ENCODE peak calls at places on chromosomes 16 and 17, in seven cellular contexts. One of them, this sample, is unnamed.
A peak's percentile ranks its signal among the peaks of the same experiment; 100 is the strongest.

GRCh38 chr17:77186141-77186604 is 45.4 kb downstream of the SEC14L1 start:
- DNase-seq in MCF 10A: no peak
- DNase-seq in stimulated activated CD8-positive, alpha-beta memory T cell treated with anti-CD3 and anti-CD28 coated beads, Interleukin-4, amount 100 ng/mL, for 1 hour: no peak
- DNase-seq in fibroblast of lung: no peak
- DNase-seq in GM03348: no peak
- DNase-seq in RWPE1: no peak
- DNase-seq in stimulated activated CD4-positive, alpha-beta T cell treated with anti-CD3 and anti-CD28 coated beads, Interleukin-1b, Interleukin-23, amount 100 ng/mL, for 24 hours: no peak
- DNase-seq in this sample: no peak

GRCh38 chr16:85231959-85232358 is 119.7 kb upstream of the CIBAR2 start:
- DNase-seq in fibroblast of lung: no peak
- DNase-seq in GM03348: peak; percentile 75
- DNase-seq in stimulated activated CD8-positive, alpha-beta memory T cell treated with anti-CD3 and anti-CD28 coated beads, Interleukin-4, amount 100 ng/mL, for 1 hour: no peak
- DNase-seq in RWPE1: no peak
- DNase-seq in stimulated activated CD4-positive, alpha-beta T cell treated with anti-CD3 and anti-CD28 coated beads, Interleukin-1b, Interleukin-23, amount 100 ng/mL, for 24 hours: no peak
- DNase-seq in MCF 10A: no peak
- DNase-seq in this sample: peak; percentile 50

GRCh38 chr17:44323359-44324091 is 1.1 kb downstream of the SLC25A39 start:
- DNase-seq in RWPE1: no peak
- DNase-seq in stimulated activated CD8-positive, alpha-beta memory T cell treated with anti-CD3 and anti-CD28 coated beads, Interleukin-4, amount 100 ng/mL, for 1 hour: no peak
- DNase-seq in fibroblast of lung: no peak
- DNase-seq in stimulated activated CD4-positive, alpha-beta T cell treated with anti-CD3 and anti-CD28 coated beads, Interleukin-1b, Interleukin-23, amount 100 ng/mL, for 24 hours: no peak
- DNase-seq in GM03348: no peak
- DNase-seq in MCF 10A: no peak
- DNase-seq in this sample: no peak

GRCh38 chr17:61984826-61985225 is 57.0 kb upstream of the INTS2 start:
- DNase-seq in MCF 10A: no peak
- DNase-seq in stimulated activated CD8-positive, alpha-beta memory T cell treated with anti-CD3 and anti-CD28 coated beads, Interleukin-4, amount 100 ng/mL, for 1 hour: no peak
- DNase-seq in GM03348: no peak
- DNase-seq in stimulated activated CD4-positive, alpha-beta T cell treated with anti-CD3 and anti-CD28 coated beads, Interleukin-1b, Interleukin-23, amount 100 ng/mL, for 24 hours: no peak
- DNase-seq in fibroblast of lung: no peak
- DNase-seq in RWPE1: no peak
- DNase-seq in this sample: no peak

GRCh38 chr16:35795361-35796029 is 2336.1 kb downstream of the TP53TG3F start:
- DNase-seq in MCF 10A: no peak
- DNase-seq in GM03348: no peak
- DNase-seq in fibroblast of lung: no peak
- DNase-seq in stimulated activated CD8-positive, alpha-beta memory T cell treated with anti-CD3 and anti-CD28 coated beads, Interleukin-4, amount 100 ng/mL, for 1 hour: no peak
- DNase-seq in RWPE1: no peak
- DNase-seq in stimulated activated CD4-positive, alpha-beta T cell treated with anti-CD3 and anti-CD28 coated beads, Interleukin-1b, Interleukin-23, amount 100 ng/mL, for 24 hours: no peak
- DNase-seq in this sample: no peak

GRCh38 chr17:47704116-47704515 is 10.2 kb downstream of the TBKBP1 start:
- DNase-seq in GM03348: no peak
- DNase-seq in stimulated activated CD8-positive, alpha-beta memory T cell treated with anti-CD3 and anti-CD28 coated beads, Interleukin-4, amount 100 ng/mL, for 1 hour: no peak
- DNase-seq in RWPE1: no peak
- DNase-seq in stimulated activated CD4-positive, alpha-beta T cell treated with anti-CD3 and anti-CD28 coated beads, Interleukin-1b, Interleukin-23, amount 100 ng/mL, for 24 hours: no peak
- DNase-seq in MCF 10A: no peak
- DNase-seq in fibroblast of lung: no peak
- DNase-seq in this sample: no peak

GRCh38 chr16:19883296-19883951 is 1.2 kb downstream of the GPRC5B start:
- DNase-seq in GM03348: no peak
- DNase-seq in stimulated activated CD4-positive, alpha-beta T cell treated with anti-CD3 and anti-CD28 coated beads, Interleukin-1b, Interleukin-23, amount 100 ng/mL, for 24 hours: no peak
- DNase-seq in MCF 10A: no peak
- DNase-seq in RWPE1: no peak
- DNase-seq in stimulated activated CD8-positive, alpha-beta memory T cell treated with anti-CD3 and anti-CD28 coated beads, Interleukin-4, amount 100 ng/mL, for 1 hour: no peak
- DNase-seq in fibroblast of lung: peak; percentile 25
- DNase-seq in this sample: peak; percentile 17

GRCh38 chr17:1252203-1252608 is 18.0 kb upstream of the BHLHA9 start:
- DNase-seq in stimulated activated CD8-positive, alpha-beta memory T cell treated with anti-CD3 and anti-CD28 coated beads, Interleukin-4, amount 100 ng/mL, for 1 hour: no peak
- DNase-seq in GM03348: peak; percentile 60
- DNase-seq in MCF 10A: no peak
- DNase-seq in RWPE1: no peak
- DNase-seq in stimulated activated CD4-positive, alpha-beta T cell treated with anti-CD3 and anti-CD28 coated beads, Interleukin-1b, Interleukin-23, amount 100 ng/mL, for 24 hours: no peak
- DNase-seq in fibroblast of lung: peak; percentile 52
- DNase-seq in this sample: no peak

GRCh38 chr17:6166492-6167179 is 96.5 kb downstream of the WSCD1 start:
- DNase-seq in RWPE1: no peak
- DNase-seq in GM03348: no peak
- DNase-seq in stimulated activated CD8-positive, alpha-beta memory T cell treated with anti-CD3 and anti-CD28 coated beads, Interleukin-4, amount 100 ng/mL, for 1 hour: no peak
- DNase-seq in fibroblast of lung: no peak
- DNase-seq in MCF 10A: no peak
- DNase-seq in stimulated activated CD4-positive, alpha-beta T cell treated with anti-CD3 and anti-CD28 coated beads, Interleukin-1b, Interleukin-23, amount 100 ng/mL, for 24 hours: no peak
- DNase-seq in this sample: no peak

GRCh38 chr16:27945233-27945975 is 118.1 kb downstream of the GSG1L start:
- DNase-seq in stimulated activated CD4-positive, alpha-beta T cell treated with anti-CD3 and anti-CD28 coated beads, Interleukin-1b, Interleukin-23, amount 100 ng/mL, for 24 hours: no peak
- DNase-seq in RWPE1: no peak
- DNase-seq in stimulated activated CD8-positive, alpha-beta memory T cell treated with anti-CD3 and anti-CD28 coated beads, Interleukin-4, amount 100 ng/mL, for 1 hour: no peak
- DNase-seq in GM03348: no peak
- DNase-seq in MCF 10A: no peak
- DNase-seq in fibroblast of lung: no peak
- DNase-seq in this sample: no peak

GRCh38 chr17:69175812-69176517 is 34.3 kb upstream of the ABCA6 start:
- DNase-seq in GM03348: peak; percentile 36
- DNase-seq in fibroblast of lung: peak; percentile 91
- DNase-seq in stimulated activated CD8-positive, alpha-beta memory T cell treated with anti-CD3 and anti-CD28 coated beads, Interleukin-4, amount 100 ng/mL, for 1 hour: no peak
- DNase-seq in RWPE1: peak; percentile 58
- DNase-seq in stimulated activated CD4-positive, alpha-beta T cell treated with anti-CD3 and anti-CD28 coated beads, Interleukin-1b, Interleukin-23, amount 100 ng/mL, for 24 hours: no peak
- DNase-seq in MCF 10A: peak; percentile 93
- DNase-seq in this sample: peak; percentile 73

GRCh38 chr17:81899514-81900166 is 2.4 kb upstream of the NPB start:
- DNase-seq in stimulated activated CD8-positive, alpha-beta memory T cell treated with anti-CD3 and anti-CD28 coated beads, Interleukin-4, amount 100 ng/mL, for 1 hour: no peak
- DNase-seq in RWPE1: no peak
- DNase-seq in GM03348: no peak
- DNase-seq in fibroblast of lung: no peak
- DNase-seq in MCF 10A: no peak
- DNase-seq in stimulated activated CD4-positive, alpha-beta T cell treated with anti-CD3 and anti-CD28 coated beads, Interleukin-1b, Interleukin-23, amount 100 ng/mL, for 24 hours: no peak
- DNase-seq in this sample: no peak

GRCh38 chr16:81478876-81479496 is 34.4 kb downstream of the CMIP start:
- DNase-seq in MCF 10A: no peak
- DNase-seq in stimulated activated CD4-positive, alpha-beta T cell treated with anti-CD3 and anti-CD28 coated beads, Interleukin-1b, Interleukin-23, amount 100 ng/mL, for 24 hours: no peak
- DNase-seq in stimulated activated CD8-positive, alpha-beta memory T cell treated with anti-CD3 and anti-CD28 coated beads, Interleukin-4, amount 100 ng/mL, for 1 hour: no peak
- DNase-seq in RWPE1: no peak
- DNase-seq in GM03348: no peak
- DNase-seq in fibroblast of lung: no peak
- DNase-seq in this sample: no peak

GRCh38 chr17:27473748-27474609 is 17.7 kb downstream of the KSR1 start:
- DNase-seq in stimulated activated CD4-positive, alpha-beta T cell treated with anti-CD3 and anti-CD28 coated beads, Interleukin-1b, Interleukin-23, amount 100 ng/mL, for 24 hours: peak; percentile 80
- DNase-seq in GM03348: no peak
- DNase-seq in stimulated activated CD8-positive, alpha-beta memory T cell treated with anti-CD3 and anti-CD28 coated beads, Interleukin-4, amount 100 ng/mL, for 1 hour: peak; percentile 49
- DNase-seq in fibroblast of lung: no peak
- DNase-seq in RWPE1: no peak
- DNase-seq in MCF 10A: no peak
- DNase-seq in this sample: no peak

GRCh38 chr17:70896843-70897242 is 727.5 kb downstream of the KCNJ2 start:
- DNase-seq in fibroblast of lung: no peak
- DNase-seq in stimulated activated CD4-positive, alpha-beta T cell treated with anti-CD3 and anti-CD28 coated beads, Interleukin-1b, Interleukin-23, amount 100 ng/mL, for 24 hours: no peak
- DNase-seq in RWPE1: no peak
- DNase-seq in MCF 10A: no peak
- DNase-seq in GM03348: no peak
- DNase-seq in stimulated activated CD8-positive, alpha-beta memory T cell treated with anti-CD3 and anti-CD28 coated beads, Interleukin-4, amount 100 ng/mL, for 1 hour: no peak
- DNase-seq in this sample: no peak

GRCh38 chr17:81367171-81367570 is 28.1 kb upstream of the BAHCC1 start:
- DNase-seq in stimulated activated CD8-positive, alpha-beta memory T cell treated with anti-CD3 and anti-CD28 coated beads, Interleukin-4, amount 100 ng/mL, for 1 hour: no peak
- DNase-seq in RWPE1: no peak
- DNase-seq in GM03348: no peak
- DNase-seq in stimulated activated CD4-positive, alpha-beta T cell treated with anti-CD3 and anti-CD28 coated beads, Interleukin-1b, Interleukin-23, amount 100 ng/mL, for 24 hours: no peak
- DNase-seq in fibroblast of lung: no peak
- DNase-seq in MCF 10A: no peak
- DNase-seq in this sample: no peak

GRCh38 chr17:21166599-21167265 is 40.0 kb downstream of the DHRS7B start:
- DNase-seq in stimulated activated CD4-positive, alpha-beta T cell treated with anti-CD3 and anti-CD28 coated beads, Interleukin-1b, Interleukin-23, amount 100 ng/mL, for 24 hours: no peak
- DNase-seq in RWPE1: no peak
- DNase-seq in GM03348: peak; percentile 56
- DNase-seq in stimulated activated CD8-positive, alpha-beta memory T cell treated with anti-CD3 and anti-CD28 coated beads, Interleukin-4, amount 100 ng/mL, for 1 hour: no peak
- DNase-seq in fibroblast of lung: peak; percentile 69
- DNase-seq in MCF 10A: no peak
- DNase-seq in this sample: peak; percentile 44

GRCh38 chr17:50102164-50102991 is 7.2 kb downstream of the PDK2 start:
- DNase-seq in stimulated activated CD4-positive, alpha-beta T cell treated with anti-CD3 and anti-CD28 coated beads, Interleukin-1b, Interleukin-23, amount 100 ng/mL, for 24 hours: no peak
- DNase-seq in GM03348: no peak
- DNase-seq in MCF 10A: no peak
- DNase-seq in RWPE1: no peak
- DNase-seq in fibroblast of lung: no peak
- DNase-seq in stimulated activated CD8-positive, alpha-beta memory T cell treated with anti-CD3 and anti-CD28 coated beads, Interleukin-4, amount 100 ng/mL, for 1 hour: no peak
- DNase-seq in this sample: no peak

GRCh38 chr16:78235168-78235800 is 135.8 kb downstream of the WWOX start:
- DNase-seq in stimulated activated CD4-positive, alpha-beta T cell treated with anti-CD3 and anti-CD28 coated beads, Interleukin-1b, Interleukin-23, amount 100 ng/mL, for 24 hours: peak; percentile 45
- DNase-seq in MCF 10A: peak; percentile 72
- DNase-seq in fibroblast of lung: peak; percentile 47
- DNase-seq in GM03348: peak; percentile 89
- DNase-seq in RWPE1: peak; percentile 65
- DNase-seq in stimulated activated CD8-positive, alpha-beta memory T cell treated with anti-CD3 and anti-CD28 coated beads, Interleukin-4, amount 100 ng/mL, for 1 hour: peak; percentile 33
- DNase-seq in this sample: no peak

GRCh38 chr16:55498101-55498500 is 10.8 kb upstream of the LPCAT2 start:
- DNase-seq in GM03348: no peak
- DNase-seq in stimulated activated CD8-positive, alpha-beta memory T cell treated with anti-CD3 and anti-CD28 coated beads, Interleukin-4, amount 100 ng/mL, for 1 hour: no peak
- DNase-seq in MCF 10A: no peak
- DNase-seq in RWPE1: no peak
- DNase-seq in stimulated activated CD4-positive, alpha-beta T cell treated with anti-CD3 and anti-CD28 coated beads, Interleukin-1b, Interleukin-23, amount 100 ng/mL, for 24 hours: no peak
- DNase-seq in fibroblast of lung: no peak
- DNase-seq in this sample: no peak

GRCh38 chr17:13114601-13115024 is 96.8 kb upstream of the ELAC2 start:
- DNase-seq in stimulated activated CD8-positive, alpha-beta memory T cell treated with anti-CD3 and anti-CD28 coated beads, Interleukin-4, amount 100 ng/mL, for 1 hour: no peak
- DNase-seq in stimulated activated CD4-positive, alpha-beta T cell treated with anti-CD3 and anti-CD28 coated beads, Interleukin-1b, Interleukin-23, amount 100 ng/mL, for 24 hours: no peak
- DNase-seq in fibroblast of lung: peak; percentile 79
- DNase-seq in RWPE1: peak; percentile 56
- DNase-seq in MCF 10A: peak; percentile 55
- DNase-seq in GM03348: peak; percentile 90
- DNase-seq in this sample: peak; percentile 54

GRCh38 chr16:84085774-84086173 is 31.0 kb downstream of the MBTPS1 start:
- DNase-seq in stimulated activated CD4-positive, alpha-beta T cell treated with anti-CD3 and anti-CD28 coated beads, Interleukin-1b, Interleukin-23, amount 100 ng/mL, for 24 hours: no peak
- DNase-seq in stimulated activated CD8-positive, alpha-beta memory T cell treated with anti-CD3 and anti-CD28 coated beads, Interleukin-4, amount 100 ng/mL, for 1 hour: no peak
- DNase-seq in GM03348: no peak
- DNase-seq in RWPE1: no peak
- DNase-seq in MCF 10A: no peak
- DNase-seq in fibroblast of lung: no peak
- DNase-seq in this sample: no peak

GRCh38 chr16:50884066-50884860 is 142.4 kb downstream of the CYLD start:
- DNase-seq in RWPE1: no peak
- DNase-seq in stimulated activated CD8-positive, alpha-beta memory T cell treated with anti-CD3 and anti-CD28 coated beads, Interleukin-4, amount 100 ng/mL, for 1 hour: no peak
- DNase-seq in stimulated activated CD4-positive, alpha-beta T cell treated with anti-CD3 and anti-CD28 coated beads, Interleukin-1b, Interleukin-23, amount 100 ng/mL, for 24 hours: peak; percentile 12
- DNase-seq in fibroblast of lung: no peak
- DNase-seq in MCF 10A: peak; percentile 28
- DNase-seq in GM03348: no peak
- DNase-seq in this sample: no peak